ENCODE peak calls at places on chromosomes 16 and 17, in four cellular contexts. G is psoas muscle, X is cardiac muscle cell, R is mammary epithelial cell. F is an unnamed sample.

GRCh38 chr16:20611975-20612471 is 35.9 kb upstream of the ACSM2B start:
- DNase-seq in G (peak), X (peak), R (no peak), F (no peak)

GRCh38 chr16:2147378-2147777 is 1.0 kb upstream of the RAB26 start:
- DNase-seq in G (no peak), X (no peak), R (no peak), F (no peak)

GRCh38 chr17:10737168-10737622 is 7.4 kb upstream of the TMEM220 start:
- DNase-seq in G (peak), X (peak), R (peak), F (peak)

GRCh38 chr16:86994651-86995171 is 322.5 kb downstream of the C16orf95 start:
- DNase-seq in G (no peak), X (peak), R (peak), F (peak)

GRCh38 chr17:3598078-3598477 is 11.1 kb downstream of the TRPV1 start:
- DNase-seq in G (peak), X (no peak), R (no peak), F (no peak)

GRCh38 chr16:3020604-3021448 is 658 bp downstream of the TNFRSF12A start:
- DNase-seq in G (peak), X (peak), R (peak), F (peak)

GRCh38 chr17:8362651-8363332 is 13.7 kb downstream of the KRABD2 start:
- DNase-seq in G (no peak), X (no peak), R (peak), F (no peak)

GRCh38 chr17:22202702-22203101 is 510.4 kb downstream of the KCNJ18 start:
- DNase-seq in G (no peak), X (no peak), R (no peak), F (no peak)

GRCh38 chr17:64420143-64420670 is 28.7 kb upstream of the MILR1 start:
- DNase-seq in G (no peak), X (peak), R (peak), F (no peak)

GRCh38 chr17:29138184-29138955 is 41.8 kb downstream of the MYO18A start:
- DNase-seq in G (peak), X (no peak), R (no peak), F (no peak)

GRCh38 chr17:63221941-63222340 is 224.2 kb downstream of the CYB561 start:
- DNase-seq in G (no peak), X (no peak), R (no peak), F (no peak)

GRCh38 chr16:10862432-10862831 is 14.6 kb upstream of the CIITA start:
- DNase-seq in G (no peak), X (peak), R (peak), F (peak)

GRCh38 chr16:49116873-49117272 is 164.8 kb downstream of the CBLN1 start:
- DNase-seq in G (no peak), X (no peak), R (peak), F (peak)

GRCh38 chr16:31273676-31274075 is 13.9 kb downstream of the ITGAM start:
- DNase-seq in G (no peak), X (no peak), R (peak), F (no peak)

GRCh38 chr17:61416540-61417363 is 17.1 kb downstream of the TBX2 start:
- DNase-seq in G (peak), X (peak), R (peak), F (peak)

GRCh38 chr17:29219378-29220047 is 27.1 kb upstream of the CRYBA1 start:
- DNase-seq in G (peak), X (peak), R (peak), F (peak)

GRCh38 chr17:12282056-12282455 is 261.4 kb downstream of the MAP2K4 start:
- DNase-seq in G (no peak), X (no peak), R (no peak), F (no peak)

GRCh38 chr17:1989135-1989534 is 36.0 kb downstream of the RTN4RL1 start:
- DNase-seq in G (no peak), X (peak), R (peak), F (no peak)

GRCh38 chr17:20954794-20955193 is 88.0 kb downstream of the USP22 start:
- DNase-seq in G (no peak), X (no peak), R (no peak), F (no peak)

GRCh38 chr16:88365244-88365865 is 17.4 kb upstream of the ZNF469 start:
- DNase-seq in G (peak), X (no peak), R (no peak), F (no peak)

GRCh38 chr16:15907863-15908478 is 19.6 kb upstream of the CEP20 start:
- DNase-seq in G (no peak), X (peak), R (peak), F (no peak)

GRCh38 chr17:18988546-18989173 is 15.9 kb downstream of the FAM83G start:
- DNase-seq in G (no peak), X (no peak), R (no peak), F (no peak)

GRCh38 chr17:32483451-32484019 is 3.3 kb upstream of the CDK5R1 start:
- DNase-seq in G (peak), X (peak), R (no peak), F (no peak)

GRCh38 chr16:71781741-71782140 is 26.9 kb downstream of the AP1G1 start:
- DNase-seq in G (no peak), X (no peak), R (peak), F (no peak)

GRCh38 chr17:3555189-3555796 is 2.3 kb downstream of the TRPV3 start:
- DNase-seq in G (no peak), X (no peak), R (no peak), F (no peak)

GRCh38 chr17:49597438-49597837 is 21.8 kb downstream of the NXPH3 start:
- DNase-seq in G (no peak), X (no peak), R (no peak), F (no peak)

GRCh38 chr16:30377812-30378235 is 3.2 kb downstream of the MYL11 start:
- DNase-seq in G (peak), X (peak), R (peak), F (peak)

GRCh38 chr17:50058296-50058945 is 2.5 kb downstream of the ITGA3 start:
- DNase-seq in G (peak), X (no peak), R (no peak), F (no peak)

GRCh38 chr17:7935859-7936258 is 3.9 kb downstream of the CNTROB start:
- DNase-seq in G (no peak), X (no peak), R (no peak), F (no peak)

GRCh38 chr16:11289202-11289601 is 8.1 kb upstream of the PRM1 start:
- DNase-seq in G (no peak), X (no peak), R (no peak), F (no peak)

GRCh38 chr16:1457489-1458245 is 13.3 kb upstream of the CCDC154 start:
- DNase-seq in G (no peak), X (no peak), R (no peak), F (peak)

GRCh38 chr17:57035971-57036481 is 49.0 kb upstream of the AKAP1 start:
- DNase-seq in G (no peak), X (no peak), R (peak), F (peak)

GRCh38 chr17:2416010-2416734 is 15.3 kb upstream of the MNT start:
- DNase-seq in G (peak), X (peak), R (peak), F (peak)

GRCh38 chr17:75588546-75589016 is 981 bp downstream of the MYO15B start:
- DNase-seq in G (peak), X (no peak), R (no peak), F (no peak)

GRCh38 chr17:75590314-75590761 is 2.7 kb downstream of the MYO15B start:
- DNase-seq in G (no peak), X (no peak), R (no peak), F (no peak)

GRCh38 chr17:75589919-75590303 is 2.3 kb downstream of the MYO15B start:
- DNase-seq in G (no peak), X (no peak), R (no peak), F (peak)

GRCh38 chr17:75589017-75589918 is 1.7 kb downstream of the MYO15B start:
- DNase-seq in G (peak), X (peak), R (peak), F (peak)

DNA sequence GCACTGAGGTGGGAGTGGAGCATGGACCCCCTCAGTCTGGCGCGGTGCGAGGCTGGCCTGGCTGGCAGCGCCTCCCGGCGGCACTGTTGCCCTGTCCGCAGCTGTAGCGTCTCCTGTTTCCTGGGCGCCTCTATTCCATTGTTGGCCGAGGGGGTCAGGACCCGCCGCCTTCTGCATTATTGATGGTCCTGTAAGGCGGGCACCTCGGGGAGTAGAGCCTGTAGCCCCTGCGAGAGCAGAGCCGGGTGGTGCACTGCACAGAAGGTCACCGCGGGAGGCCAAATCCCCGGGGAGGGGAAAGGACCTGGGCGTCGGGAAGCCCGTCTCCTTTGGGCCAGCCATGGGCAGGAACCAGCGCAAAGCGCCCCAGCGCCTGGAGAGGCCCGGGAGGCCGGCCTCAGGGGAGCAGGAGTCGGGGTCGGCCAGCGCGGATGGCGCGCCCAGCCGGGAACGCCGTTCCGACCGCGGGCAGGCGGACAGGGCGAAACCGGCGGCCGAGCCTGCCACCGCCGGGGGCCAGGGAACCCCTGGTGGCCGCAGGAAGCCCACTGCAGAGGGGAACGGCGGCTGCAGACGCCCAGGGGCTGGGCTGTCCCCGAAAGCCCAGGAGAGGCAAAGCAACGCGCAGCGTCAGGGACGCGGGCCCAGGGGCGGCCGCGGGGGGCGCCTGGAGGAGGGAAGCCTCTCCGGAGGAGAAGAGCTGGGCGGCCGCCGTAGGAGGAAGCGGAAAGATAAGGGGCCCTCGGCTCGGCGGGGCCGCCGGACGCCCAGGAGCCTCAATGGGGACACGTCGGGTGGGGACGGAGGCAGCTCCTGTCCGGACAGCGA is at the start of gene MYO15B:
- DNase-seq in G (peak), X (peak), R (no peak), F (peak)
- TF ChIP-seq CTCF in G (peak), X (peak), R (no peak), F (peak)

DNA sequence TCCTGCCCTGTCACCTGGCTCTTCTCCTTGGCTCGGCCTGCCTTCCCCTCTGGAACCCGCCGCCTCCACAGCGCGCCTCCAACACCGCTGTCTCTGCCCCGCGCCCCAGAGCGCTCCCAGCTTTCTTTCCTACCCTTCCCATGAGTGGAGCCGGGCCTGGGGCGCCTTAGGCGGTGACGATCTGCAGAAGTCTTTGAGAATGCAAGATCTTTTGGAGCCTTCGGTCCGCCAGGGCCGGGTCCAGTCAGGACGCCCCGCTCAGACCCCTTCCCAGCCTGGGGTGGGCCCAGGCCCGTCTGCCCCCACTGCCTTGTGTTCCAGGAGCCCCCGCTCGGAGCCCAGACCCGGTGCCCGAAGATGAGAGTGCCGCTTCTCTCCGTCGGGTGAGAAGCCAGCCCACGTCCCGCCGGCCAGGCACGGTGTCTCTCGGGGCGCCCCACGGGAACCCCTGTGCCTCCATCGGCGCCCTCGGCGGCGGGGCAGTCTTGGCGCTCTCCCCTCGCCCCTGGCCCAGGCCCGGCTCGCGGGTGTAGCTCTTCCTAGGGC is 40.0 kb downstream of the MRM1 start:
- DNase-seq in G (no peak), X (no peak), R (no peak), F (no peak)
- H3K4me3 ChIP-seq in G (peak), X (peak), R (peak), F (peak)

GRCh38 chr17:15247891-15248529 is 17.1 kb downstream of the PMP22 start:
- DNase-seq in G (no peak), X (no peak), R (peak), F (no peak)
- TF ChIP-seq CTCF in G (peak), X (peak), R (peak), F (no peak)

DNA sequence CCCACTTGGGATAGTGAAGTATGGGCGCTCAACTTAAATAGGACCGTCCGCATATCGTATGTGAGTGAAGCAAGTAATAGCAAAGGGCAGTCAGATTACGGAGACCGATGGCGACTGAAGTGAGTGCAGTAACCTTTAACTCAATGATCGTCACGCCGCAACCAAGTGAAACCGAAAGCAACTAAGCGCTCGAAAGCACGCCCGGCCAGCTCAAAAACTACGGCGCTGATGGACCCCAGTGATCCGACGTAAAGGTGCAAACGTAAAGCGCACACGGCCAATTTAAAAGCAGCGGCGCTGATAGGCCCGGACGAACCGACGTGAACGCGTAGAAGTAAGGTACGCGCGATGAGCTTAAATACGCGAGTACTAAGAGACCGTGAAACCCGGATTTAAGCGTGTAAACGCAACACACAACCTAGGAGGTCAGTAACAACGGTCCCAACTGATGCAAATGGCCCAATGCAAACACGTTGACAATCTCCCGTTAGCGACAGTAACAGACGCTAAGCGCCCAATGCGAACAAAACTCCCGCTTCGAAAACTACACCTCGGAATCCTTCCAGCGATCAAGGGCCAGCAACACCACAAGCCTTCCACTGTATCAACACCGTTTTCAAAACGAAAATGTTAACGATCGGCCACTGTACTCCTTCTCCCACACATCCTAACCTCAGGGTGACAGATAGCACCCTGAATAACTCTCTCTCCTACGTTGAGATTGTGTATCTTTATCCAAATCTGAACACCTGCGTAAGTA is 37.9 kb upstream of the ARL4D start:
- DNase-seq in G (no peak), X (peak), R (peak), F (peak)
- H3K4me3 ChIP-seq in G (peak), X (peak), R (peak), F (peak)

GRCh38 chr16:4059969-4060368 is 56.3 kb downstream of the ADCY9 start:
- DNase-seq in G (no peak), X (peak), R (no peak), F (no peak)
- TF ChIP-seq CTCF in G (no peak), X (no peak), R (no peak), F (no peak)

GRCh38 chr17:45145035-45145389 is 3.3 kb upstream of the HEXIM1 start:
- DNase-seq in G (peak), X (no peak), R (no peak), F (no peak)

GRCh38 chr17:45144199-45145034 is 3.9 kb upstream of the HEXIM1 start:
- DNase-seq in G (peak), X (peak), R (no peak), F (peak)

GRCh38 chr17:45146166-45146565 is 2.1 kb upstream of the HEXIM1 start:
- DNase-seq in G (peak), X (no peak), R (no peak), F (no peak)

GRCh38 chr17:45143101-45143670 is 5.1 kb upstream of the HEXIM1 start:
- DNase-seq in G (peak), X (no peak), R (no peak), F (no peak)

GRCh38 chr17:45143767-45144198 is 4.5 kb upstream of the HEXIM1 start:
- DNase-seq in G (peak), X (peak), R (no peak), F (peak)
- H3K4me3 ChIP-seq in G (peak), X (no peak), R (peak), F (peak)

DNA sequence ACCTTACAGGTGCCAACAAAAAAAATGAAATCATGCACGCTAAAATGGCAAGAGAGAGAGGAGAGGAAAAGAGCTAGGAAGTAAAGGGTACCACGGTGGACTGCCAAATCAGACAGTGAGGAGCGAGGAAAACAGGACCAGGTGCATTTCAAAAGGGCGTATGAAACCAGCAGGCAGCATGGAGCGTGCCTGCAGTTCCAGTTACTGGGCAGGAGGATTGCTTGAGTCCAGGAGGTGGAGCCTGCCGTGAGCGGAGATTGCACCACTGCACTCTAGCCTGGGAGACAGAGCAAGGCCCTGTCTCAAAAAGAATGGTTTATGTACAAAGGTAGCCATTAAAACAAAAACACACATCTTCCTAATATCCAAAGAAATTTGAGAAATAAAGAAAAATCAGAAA is 16.4 kb downstream of the USP36 start:
- DNase-seq in G (no peak), X (no peak), R (no peak), F (no peak)
- TF ChIP-seq CTCF in G (no peak), X (no peak), R (no peak), F (no peak)

GRCh38 chr16:57303021-57303909 is 18.8 kb upstream of the PLLP start:
- DNase-seq in G (no peak), X (no peak), R (no peak), F (no peak)

GRCh38 chr16:57299009-57299718 is 14.7 kb upstream of the PLLP start:
- DNase-seq in G (no peak), X (no peak), R (no peak), F (no peak)

GRCh38 chr16:57299719-57300386 is 15.4 kb upstream of the PLLP start:
- DNase-seq in G (peak), X (peak), R (peak), F (peak)

GRCh38 chr16:57300387-57301125 is 16.1 kb upstream of the PLLP start:
- DNase-seq in G (peak), X (peak), R (peak), F (peak)

GRCh38 chr16:57301126-57301817 is 16.8 kb upstream of the PLLP start:
- DNase-seq in G (peak), X (no peak), R (no peak), F (no peak)
- H3K4me3 ChIP-seq in G (peak), X (peak), R (no peak), F (no peak)

GRCh38 chr17:73998246-73999220 is 204.9 kb upstream of the RPL38 start:
- DNase-seq in G (peak), X (peak), R (peak), F (no peak)
- TF ChIP-seq CTCF in G (peak), X (peak), R (peak), F (peak)

F was measured in upper lobe of left lung.